ENCODE peak calls at places on chromosomes 12 and 14, in five cellular contexts. U is GM12891; N is NCI-H1105; L is midbrain; E is stimulated activated CD8-positive, alpha-beta memory T cell treated with anti-CD3 and anti-CD28 coated beads, Interleukin-4, amount 100 ng/mL, for 4 hours. P is an unnamed sample.

GRCh38 chr12:123546281-123546680 is 12.8 kb upstream of the RILPL1 start:
- DNase-seq in N (no peak), E (no peak), L (no peak), U (no peak), P (peak)

GRCh38 chr14:100747021-100747586 is 20.4 kb downstream of the DLK1 start:
- DNase-seq in E (no peak), L (no peak), N (peak), U (no peak), P (no peak)

GRCh38 chr12:97560359-97560758 is 97.8 kb downstream of the RMST start:
- DNase-seq in U (no peak), E (no peak), N (peak), L (no peak), P (no peak)

GRCh38 chr12:101954681-101955080 is 77.3 kb downstream of the DRAM1 start:
- DNase-seq in L (no peak), E (no peak), U (no peak), N (no peak), P (no peak)

GRCh38 chr12:109995366-109995702 is 834 bp downstream of the GIT2 start:
- DNase-seq in E (no peak), L (no peak), U (no peak), N (no peak), P (no peak)

GRCh38 chr14:34888186-34888585 is 13.0 kb upstream of the BAZ1A start:
- DNase-seq in N (no peak), L (no peak), U (no peak), E (no peak), P (no peak)

GRCh38 chr14:89650077-89650978 is 233.3 kb upstream of the FOXN3 start:
- DNase-seq in E (no peak), U (no peak), L (no peak), N (no peak), P (no peak)

GRCh38 chr14:58954874-58955273 is 233.6 kb upstream of the DAAM1 start:
- DNase-seq in L (no peak), U (no peak), N (no peak), E (no peak), P (no peak)

GRCh38 chr12:58804749-58805148 is 115.6 kb downstream of the LRIG3 start:
- DNase-seq in L (no peak), N (no peak), E (no peak), U (no peak), P (no peak)

GRCh38 chr14:37094502-37094901 is 77.9 kb downstream of the SLC25A21 start:
- DNase-seq in U (no peak), E (no peak), L (no peak), N (no peak), P (no peak)

GRCh38 chr12:43951286-43951685 is 115.4 kb downstream of the TMEM117 start:
- DNase-seq in L (no peak), E (no peak), U (no peak), N (no peak), P (no peak)

GRCh38 chr14:75282166-75282547 is 3.5 kb downstream of the FOS start:
- DNase-seq in L (peak), N (no peak), E (no peak), U (no peak), P (no peak)

GRCh38 chr14:83042858-83043257 is 1509.2 kb upstream of the SEL1L start:
- DNase-seq in L (no peak), E (no peak), U (no peak), N (no peak), P (no peak)

GRCh38 chr12:531951-532585 is 72.3 kb downstream of the B4GALNT3 start:
- DNase-seq in N (no peak), U (no peak), E (no peak), L (no peak), P (no peak)

GRCh38 chr12:6961695-6962284 is 8.7 kb downstream of the PHB2 start:
- DNase-seq in N (peak), U (no peak), L (peak), E (no peak), P (peak)

GRCh38 chr12:82817368-82817767 is 130.7 kb downstream of the TMTC2 start:
- DNase-seq in U (no peak), L (peak), N (no peak), E (no peak), P (no peak)

GRCh38 chr12:120012067-120012621 is 23.1 kb downstream of the BICDL1 start:
- DNase-seq in E (peak), U (peak), L (no peak), N (no peak), P (no peak)

GRCh38 chr14:96752594-96752993 is 44.6 kb upstream of the VRK1 start:
- DNase-seq in L (no peak), N (no peak), U (no peak), E (no peak), P (no peak)